ENCODE peak calls at places on chromosomes 12 and 14, in eight cellular contexts. H is left ventricle myocardium inferior, R is mucosa of descending colon, S is sigmoid colon, U is fibroblast of lung, V is cardiac muscle cell, K is HepG2, W is lung. Z is an unnamed sample. For H3K4me1, the result is how much of the 10 kb centered on the place peaks cover.

GRCh38 chr12:39618701-39619100 is 902 bp downstream of the ABCD2 start:
- DNase-seq in H (no peak), R (no peak), S (no peak), U (no peak), V (no peak), K (no peak), W (no peak), Z (no peak)

GRCh38 chr14:52553671-52554575 is 1.3 kb downstream of the GPR137C start:
- DNase-seq in H (peak), R (peak), S (peak), U (peak), V (peak), K (peak), W (peak), Z (peak)

GRCh38 chr14:104865631-104866441 is 768 bp downstream of the CEP170B start:
- DNase-seq in H (peak), R (peak), S (peak), U (peak), V (peak), K (no peak), W (peak), Z (peak)

GRCh38 chr14:103161054-103161397 is 37.8 kb downstream of the TNFAIP2 start:
- DNase-seq in H (no peak), R (no peak), S (no peak), U (peak), V (no peak), K (no peak), W (no peak), Z (no peak)

GRCh38 chr14:33210304-33210703 is 271.6 kb downstream of the NPAS3 start:
- DNase-seq in H (no peak), R (no peak), S (no peak), U (peak), V (peak), K (no peak), W (no peak), Z (no peak)

GRCh38 chr12:68824131-68824530 is 16.2 kb downstream of the MDM2 start:
- DNase-seq in H (no peak), R (no peak), S (no peak), U (no peak), V (no peak), K (no peak), W (no peak), Z (no peak)

GRCh38 chr12:93152617-93153016 is 223.5 kb upstream of the EEA1 start:
- DNase-seq in H (no peak), R (no peak), S (no peak), U (no peak), V (no peak), K (no peak), W (no peak), Z (no peak)

GRCh38 chr12:50218386-50218785 is 51.2 kb upstream of the CERS5 start:
- DNase-seq in H (no peak), R (no peak), S (no peak), U (peak), V (no peak), K (no peak), W (no peak), Z (no peak)

GRCh38 chr14:102527255-102528232 is 18.0 kb upstream of the ANKRD9 start:
- DNase-seq in H (no peak), R (peak), S (no peak), U (peak), V (no peak), K (no peak), W (no peak), Z (no peak)

GRCh38 chr14:21098134-21098891 is at the start of gene ZNF219:
- DNase-seq in H (peak), R (peak), S (peak), U (peak), V (peak), K (peak), W (peak), Z (peak)

DNA sequence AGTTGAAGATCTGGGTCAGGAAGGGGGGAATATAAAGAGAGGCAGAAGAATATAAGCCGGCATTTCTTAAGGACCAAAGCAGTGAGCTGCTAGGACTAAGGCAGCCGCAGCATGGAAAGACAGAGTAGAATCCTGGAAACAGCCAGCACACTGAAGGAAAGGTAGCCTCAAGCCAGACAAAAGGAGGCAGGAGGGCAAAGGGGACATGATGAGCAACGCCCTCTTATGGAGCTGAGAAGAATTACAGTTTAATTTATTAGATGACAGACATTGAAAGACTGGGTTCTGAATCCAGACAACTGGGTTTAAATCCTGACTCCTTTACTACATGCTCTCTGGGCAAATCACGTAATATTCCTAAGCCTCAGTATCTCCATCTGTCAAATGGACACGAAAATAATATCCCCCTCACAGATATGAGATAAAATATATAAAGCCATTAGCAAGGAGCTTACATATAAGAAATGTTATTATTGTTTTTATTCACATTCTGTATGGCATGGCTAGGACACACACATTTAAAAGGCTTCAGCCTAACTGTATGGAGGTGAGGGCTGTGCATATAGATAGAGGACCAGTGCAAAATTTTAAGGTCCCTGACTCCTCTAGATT is 8.1 kb upstream of the PCED1B start:
- DNase-seq in H (no peak), R (no peak), S (no peak), U (no peak), V (peak), K (peak), W (no peak), Z (no peak)
- TF ChIP-seq CTCF in H (peak), R (no peak), S (peak), U (peak), V (peak), K (peak), W (no peak), Z (peak)

GRCh38 chr12:25959069-25959961 is 833 bp downstream of the RASSF8 start:
- DNase-seq in H (peak), R (peak), S (peak), U (peak), V (peak), K (no peak), W (peak), Z (peak)
- H3K4me3 ChIP-seq in H (peak), R (peak), S (peak), U (peak), V (peak), K (peak), W (peak), Z (peak)

DNA sequence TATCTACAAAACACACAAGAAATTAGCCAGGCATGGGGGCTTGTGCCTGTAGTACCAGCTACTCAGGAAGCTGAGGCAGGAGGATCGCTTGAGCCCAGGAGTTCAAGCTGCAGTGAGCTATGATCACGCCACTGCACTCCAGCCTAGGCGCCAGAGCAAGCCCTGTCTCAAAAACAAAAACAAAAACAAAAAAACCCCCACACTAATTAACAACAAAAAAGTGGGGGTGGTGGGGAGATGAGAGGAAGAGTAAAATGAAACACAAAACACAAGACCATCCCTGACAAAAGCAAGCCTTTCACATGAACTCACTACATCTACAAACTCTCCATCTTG is 53.9 kb upstream of the HECTD1 start:
- DNase-seq in H (no peak), R (no peak), S (no peak), U (no peak), V (no peak), K (no peak), W (no peak), Z (no peak)
- H3K4me1 ChIP-seq in H (under half), R (under half), S (under half), U (under half), V (under half), K (half or more), W (under half), Z (under half)

DNA sequence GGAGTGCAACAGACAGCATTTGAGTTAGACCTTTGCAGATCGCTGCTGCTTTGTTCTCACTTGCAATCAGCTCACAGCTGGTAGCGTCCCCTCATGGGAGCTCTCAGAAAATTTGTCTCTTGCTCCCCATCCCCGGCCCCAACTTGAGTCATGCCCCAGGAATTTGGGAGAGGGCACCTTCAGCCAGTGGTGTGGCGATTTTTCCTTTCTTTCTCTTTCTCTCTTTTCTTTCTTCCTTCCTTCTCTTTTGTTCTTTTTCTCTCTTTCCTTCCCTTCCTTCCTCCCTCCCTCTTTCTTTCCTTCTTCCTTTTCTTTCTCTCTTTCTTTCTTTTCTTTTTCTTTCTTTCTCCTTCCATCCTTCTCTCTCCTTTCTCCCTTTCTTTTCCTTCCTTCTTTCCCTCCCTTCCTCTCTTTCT is 34.2 kb upstream of the MAP1LC3B2 start:
- DNase-seq in H (no peak), R (no peak), S (no peak), U (peak), V (no peak), K (no peak), W (no peak), Z (no peak)
- TF ChIP-seq CTCF in H (no peak), R (no peak), S (no peak), U (no peak), V (peak), K (no peak), W (no peak), Z (no peak)

GRCh38 chr14:54651649-54652048 is 84.7 kb downstream of the SAMD4A start:
- DNase-seq in H (no peak), R (no peak), S (no peak), U (peak), V (no peak), K (no peak), W (no peak), Z (no peak)

GRCh38 chr14:54653764-54654469 is 87.0 kb downstream of the SAMD4A start:
- DNase-seq in H (peak), R (no peak), S (peak), U (peak), V (no peak), K (peak), W (no peak), Z (no peak)

GRCh38 chr14:54652188-54652889 is 85.4 kb downstream of the SAMD4A start:
- DNase-seq in H (peak), R (peak), S (peak), U (peak), V (peak), K (peak), W (peak), Z (no peak)

GRCh38 chr14:54654600-54654999 is 87.7 kb downstream of the SAMD4A start:
- DNase-seq in H (no peak), R (no peak), S (no peak), U (no peak), V (no peak), K (no peak), W (no peak), Z (no peak)

GRCh38 chr14:54652890-54653201 is 85.9 kb downstream of the SAMD4A start:
- DNase-seq in H (no peak), R (no peak), S (no peak), U (no peak), V (no peak), K (no peak), W (no peak), Z (no peak)
- H3K4me3 ChIP-seq in H (peak), R (no peak), S (peak), U (peak), V (no peak), K (no peak), W (peak), Z (no peak)

DNA sequence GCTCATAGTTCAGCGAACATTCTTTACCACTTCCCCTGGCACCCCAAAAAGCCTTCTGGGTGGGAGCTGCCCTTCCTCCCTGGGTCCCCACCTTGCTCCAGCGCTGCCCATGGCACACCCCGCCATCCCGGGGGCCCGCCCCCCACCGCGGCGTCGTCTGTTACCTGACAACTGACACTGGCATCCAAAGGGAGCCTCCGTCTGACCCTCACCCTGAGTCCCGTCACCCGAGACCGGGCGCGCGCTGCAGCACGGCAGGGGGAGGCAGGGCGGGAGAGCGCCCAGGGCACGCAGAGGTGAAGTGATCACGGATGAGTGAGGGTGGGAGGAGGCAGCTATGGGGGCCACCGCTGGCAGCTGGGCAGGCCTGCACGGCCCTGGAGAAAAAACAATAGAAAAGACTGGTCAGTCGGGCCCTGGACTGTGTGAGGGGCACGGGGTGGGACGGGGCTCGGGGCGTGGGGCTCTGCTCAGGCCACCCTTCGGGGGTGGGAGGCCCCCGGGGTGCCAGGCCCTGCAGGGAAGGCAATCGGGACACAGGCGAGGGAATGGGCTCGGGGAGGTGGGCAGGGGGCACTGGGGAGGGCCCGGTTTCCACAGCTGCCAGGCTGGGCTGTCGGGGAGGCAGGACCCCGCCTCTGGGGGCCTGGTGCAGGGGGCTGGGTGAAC is 40.7 kb downstream of the BCL11B start:
- DNase-seq in H (no peak), R (no peak), S (no peak), U (no peak), V (no peak), K (no peak), W (no peak), Z (no peak)
- H3K4me1 ChIP-seq in H (under half), R (under half), S (under half), U (under half), V (under half), K (under half), W (under half), Z (under half)

DNA sequence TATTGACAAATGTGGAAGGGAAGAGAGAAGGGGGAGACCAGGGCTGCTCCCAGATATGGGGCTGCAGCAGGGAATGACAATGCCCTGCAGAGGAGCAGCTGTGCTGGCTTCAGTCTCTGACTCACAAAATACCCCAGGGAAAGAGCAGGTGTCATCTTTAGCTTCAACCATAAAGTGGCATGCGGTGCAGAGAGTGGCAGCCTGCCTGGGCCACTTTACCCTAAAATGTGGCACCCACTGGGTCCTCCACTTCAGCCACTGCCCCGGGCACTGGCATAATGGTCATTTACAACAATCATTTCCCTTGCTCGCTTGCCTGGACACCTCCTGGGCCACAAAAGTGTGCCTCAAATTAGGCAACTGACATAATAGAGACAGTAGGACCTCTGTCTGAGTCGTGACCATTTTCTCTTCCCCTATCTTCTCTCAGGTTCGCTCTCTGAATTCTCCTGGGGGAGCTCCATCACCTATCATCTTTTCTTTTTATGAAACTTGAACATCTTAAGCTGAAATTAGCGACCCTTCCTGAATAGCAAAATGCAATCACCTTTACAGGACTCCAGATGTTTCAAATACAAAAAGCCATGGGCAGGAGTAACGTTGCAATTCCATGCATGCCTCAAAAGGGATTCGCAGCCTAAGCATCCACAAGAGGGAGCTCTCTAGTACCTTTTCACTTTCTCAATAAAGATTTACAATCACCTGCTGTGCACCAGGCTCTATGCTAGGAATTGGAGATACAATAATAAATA is 179.9 kb upstream of the ATF7IP start:
- DNase-seq in H (no peak), R (no peak), S (no peak), U (peak), V (peak), K (peak), W (no peak), Z (peak)
- TF ChIP-seq CTCF in H (peak), R (peak), S (peak), U (peak), V (peak), K (peak), W (peak), Z (peak)

GRCh38 chr14:49677643-49678042 is 10.4 kb downstream of the POLE2 start:
- DNase-seq in H (no peak), R (no peak), S (no peak), U (no peak), V (no peak), K (no peak), W (no peak), Z (no peak)
- H3K4me3 ChIP-seq in H (no peak), R (no peak), S (no peak), U (no peak), V (no peak), K (no peak), W (no peak), Z (no peak)

GRCh38 chr12:116186482-116187157 is 90.9 kb downstream of the MED13L start:
- DNase-seq in H (no peak), R (no peak), S (no peak), U (no peak), V (no peak), K (peak), W (no peak), Z (no peak)
- H3K4me1 ChIP-seq in H (half or more), R (under half), S (half or more), U (under half), V (half or more), K (half or more), W (under half), Z (under half)

GRCh38 chr12:110860833-110861291 is 14.1 kb downstream of the CCDC63 start:
- DNase-seq in H (no peak), R (no peak), S (no peak), U (no peak), V (no peak), K (no peak), W (no peak), Z (no peak)

GRCh38 chr12:110858848-110859247 is 12.1 kb downstream of the CCDC63 start:
- DNase-seq in H (no peak), R (no peak), S (no peak), U (peak), V (no peak), K (no peak), W (no peak), Z (no peak)

GRCh38 chr12:110863161-110863560 is 16.4 kb downstream of the CCDC63 start:
- DNase-seq in H (no peak), R (no peak), S (no peak), U (no peak), V (no peak), K (no peak), W (no peak), Z (no peak)

GRCh38 chr12:110862331-110862730 is 15.5 kb downstream of the CCDC63 start:
- DNase-seq in H (no peak), R (no peak), S (no peak), U (no peak), V (no peak), K (no peak), W (no peak), Z (no peak)

DNA sequence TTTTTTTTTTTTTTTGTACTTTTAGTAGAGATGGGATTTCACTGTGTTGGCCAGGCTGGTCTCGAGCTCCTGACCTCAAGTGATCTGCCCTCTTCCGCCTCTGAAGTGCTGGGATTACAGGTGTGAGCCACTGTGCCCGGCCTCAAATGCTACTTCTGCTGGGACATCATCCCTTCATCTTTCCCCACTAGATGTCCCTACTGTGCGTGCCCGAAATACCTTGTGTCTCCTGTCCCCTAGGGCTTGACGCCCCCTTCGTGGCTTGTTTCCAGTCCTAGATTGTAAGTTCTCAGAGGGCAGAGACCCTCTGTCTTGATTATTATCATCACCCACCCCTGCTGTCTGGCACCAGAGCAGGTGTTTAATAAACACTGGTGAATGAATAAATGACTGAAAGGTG is 14.9 kb downstream of the CCDC63 start:
- DNase-seq in H (no peak), R (no peak), S (no peak), U (no peak), V (no peak), K (no peak), W (no peak), Z (no peak)
- TF ChIP-seq CTCF in H (peak), R (no peak), S (no peak), U (no peak), V (no peak), K (peak), W (no peak), Z (no peak)